ENCODE peak calls at places on chromosome 10, in five cellular contexts. O is A549, G is H1, I is GM12878, J is HepG2. A is an unnamed sample.
A peak's percentile ranks its signal among the peaks of the same experiment; 100 is the strongest.

GRCh38 chr10:43861966-43862751 is 213.5 kb upstream of the ZNF32 start:
- DNase-seq in O (no peak), G (peak; percentile 2), I (no peak), J (peak; percentile 31), A (no peak)

GRCh38 chr10:122588381-122588780 is 27.8 kb downstream of the DMBT1 start:
- DNase-seq in O (no peak), G (no peak), I (no peak), J (no peak), A (no peak)

GRCh38 chr10:63819753-63820347 is 298.6 kb downstream of the REEP3 start:
- DNase-seq in O (peak; percentile 28), G (peak; percentile 75), I (no peak), J (peak; percentile 33), A (peak; percentile 61)

GRCh38 chr10:80705899-80706298 is 168.2 kb downstream of the SH2D4B start:
- DNase-seq in O (no peak), G (no peak), I (no peak), J (no peak), A (no peak)

GRCh38 chr10:70115948-70116682 is 16.5 kb downstream of the AIFM2 start:
- DNase-seq in O (peak; percentile 64), G (peak; percentile 84), I (no peak), J (peak; percentile 59), A (peak; percentile 78)

GRCh38 chr10:19945275-19945674 is 129.0 kb downstream of the PLXDC2 start:
- DNase-seq in O (no peak), G (no peak), I (no peak), J (no peak), A (no peak)

GRCh38 chr10:116809528-116810500 is 39.5 kb upstream of the ENO4 start:
- DNase-seq in O (peak; percentile 44), G (peak; percentile 81), I (no peak), J (peak; percentile 12), A (peak; percentile 28)

GRCh38 chr10:104337527-104337984 is 709 bp downstream of the ITPRIP start:
- DNase-seq in O (peak; percentile 63), G (no peak), I (no peak), J (no peak), A (peak; percentile 31)

GRCh38 chr10:119539359-119539651 is 3.2 kb downstream of the RGS10 start:
- DNase-seq in O (no peak), G (no peak), I (no peak), J (no peak), A (no peak)

GRCh38 chr10:69633673-69634635 is 3.9 kb downstream of the FAM241B start:
- DNase-seq in O (no peak), G (peak; percentile 29), I (no peak), J (no peak), A (no peak)

GRCh38 chr10:35635576-35635975 is 6.5 kb downstream of the FZD8 start:
- DNase-seq in O (peak; percentile 43), G (peak; percentile 62), I (peak; percentile 20), J (peak; percentile 66), A (peak; percentile 74)

GRCh38 chr10:119602241-119603095 is 5.7 kb upstream of the TIAL1 start:
- DNase-seq in O (peak; percentile 21), G (peak; percentile 64), I (no peak), J (peak; percentile 31), A (peak; percentile 11)

GRCh38 chr10:9786576-9786975 is 1231.1 kb upstream of the CELF2 start:
- DNase-seq in O (no peak), G (no peak), I (no peak), J (no peak), A (no peak)

GRCh38 chr10:100131571-100131970 is 49.9 kb upstream of the CPN1 start:
- DNase-seq in O (no peak), G (no peak), I (no peak), J (no peak), A (no peak)

GRCh38 chr10:132557696-132558515 is 20.3 kb downstream of the INPP5A start:
- DNase-seq in O (no peak), G (no peak), I (no peak), J (no peak), A (no peak)

GRCh38 chr10:26438534-26439269 is 561 bp downstream of the APBB1IP start:
- DNase-seq in O (no peak), G (peak; percentile 63), I (no peak), J (no peak), A (no peak)

GRCh38 chr10:6297522-6297921 is 94.8 kb downstream of the PFKFB3 start:
- DNase-seq in O (no peak), G (no peak), I (no peak), J (no peak), A (no peak)

GRCh38 chr10:62047960-62048383 is 146.5 kb downstream of the ARID5B start:
- DNase-seq in O (no peak), G (no peak), I (no peak), J (peak; percentile 25), A (no peak)

GRCh38 chr10:44958897-44959242 is 732 bp upstream of the RASSF4 start:
- DNase-seq in O (no peak), G (no peak), I (no peak), J (no peak), A (no peak)

GRCh38 chr10:44956176-44956575 is 3.4 kb upstream of the RASSF4 start:
- DNase-seq in O (no peak), G (no peak), I (no peak), J (no peak), A (no peak)

GRCh38 chr10:44955408-44956070 is 4.1 kb upstream of the RASSF4 start:
- DNase-seq in O (no peak), G (peak; percentile 34), I (no peak), J (no peak), A (no peak)

GRCh38 chr10:44958196-44958896 is 1.3 kb upstream of the RASSF4 start:
- DNase-seq in O (no peak), G (peak; percentile 28), I (no peak), J (no peak), A (no peak)

DNA sequence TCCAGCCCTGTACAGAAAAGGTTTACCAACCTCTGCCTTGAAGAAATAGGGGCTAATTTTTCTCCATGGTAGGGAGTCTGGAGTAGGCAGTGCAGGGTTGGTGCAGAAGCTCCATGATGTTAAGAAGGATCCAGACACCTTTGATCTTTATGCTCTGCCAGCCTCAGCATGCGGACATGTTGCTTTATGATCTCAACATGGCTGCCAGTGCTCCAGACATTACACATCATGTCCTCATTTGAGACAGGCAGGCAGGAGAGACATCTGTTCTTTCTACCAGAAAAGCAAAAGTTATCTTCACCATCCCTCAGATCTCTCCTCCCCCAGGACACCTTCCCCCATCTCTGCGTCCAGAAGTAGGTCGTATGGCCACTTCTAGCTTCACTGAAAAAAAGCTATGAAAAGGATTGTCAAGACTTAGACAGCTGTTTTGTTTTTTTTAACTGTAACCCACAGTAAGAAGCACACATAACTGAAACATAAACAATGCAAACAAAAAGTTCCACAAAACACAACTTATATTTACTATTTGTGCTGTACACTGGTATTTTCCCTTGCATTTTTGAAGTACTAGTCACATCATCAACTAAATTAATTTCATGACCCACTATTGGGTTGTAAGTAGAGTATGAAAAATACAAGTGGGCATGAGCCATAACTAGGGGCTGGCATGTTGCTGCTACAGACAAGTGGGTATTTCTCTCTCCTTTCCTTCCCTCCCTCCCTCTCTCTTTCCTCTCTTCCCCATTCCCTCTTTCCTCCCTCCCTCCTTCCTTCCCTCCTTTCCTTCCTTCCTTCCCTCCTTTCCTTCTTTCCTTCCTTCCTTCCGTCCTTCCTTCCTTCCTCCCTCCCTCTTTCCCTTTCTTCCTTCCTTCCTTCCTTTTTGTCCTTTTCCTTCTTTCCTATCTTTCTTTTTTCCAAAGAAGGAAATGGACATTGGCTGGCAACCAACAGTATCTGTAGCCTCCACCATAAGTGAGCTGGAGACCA is 2.6 kb upstream of the RASSF4 start:
- DNase-seq in O (no peak), G (no peak), I (no peak), J (no peak), A (no peak)
- TF ChIP-seq KDM1A in O (no peak), G (no peak), I (no peak), J (no peak), A (no peak)

DNA sequence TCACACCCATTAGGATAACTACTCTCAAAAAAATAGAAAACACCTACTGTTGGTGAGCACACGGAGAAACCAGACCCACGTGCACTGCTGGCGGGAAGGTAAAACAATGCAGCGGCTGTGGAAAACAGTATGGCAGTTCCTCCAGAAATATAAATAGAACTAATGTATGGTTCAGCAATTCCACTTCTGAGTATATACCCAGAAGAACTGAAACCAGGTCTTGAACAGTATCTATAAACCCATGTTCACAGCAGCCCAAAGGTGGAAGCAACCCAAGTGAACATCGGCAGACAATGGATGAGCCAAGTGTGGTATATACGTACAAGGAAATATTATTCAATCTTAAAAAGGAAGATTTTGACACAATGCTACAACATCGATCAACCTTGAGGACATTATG is 164.7 kb downstream of the ZMYND11 start:
- DNase-seq in O (no peak), G (no peak), I (no peak), J (no peak), A (no peak)
- TF ChIP-seq KDM1A in O (no peak), G (no peak), I (no peak), J (no peak), A (no peak)

DNA sequence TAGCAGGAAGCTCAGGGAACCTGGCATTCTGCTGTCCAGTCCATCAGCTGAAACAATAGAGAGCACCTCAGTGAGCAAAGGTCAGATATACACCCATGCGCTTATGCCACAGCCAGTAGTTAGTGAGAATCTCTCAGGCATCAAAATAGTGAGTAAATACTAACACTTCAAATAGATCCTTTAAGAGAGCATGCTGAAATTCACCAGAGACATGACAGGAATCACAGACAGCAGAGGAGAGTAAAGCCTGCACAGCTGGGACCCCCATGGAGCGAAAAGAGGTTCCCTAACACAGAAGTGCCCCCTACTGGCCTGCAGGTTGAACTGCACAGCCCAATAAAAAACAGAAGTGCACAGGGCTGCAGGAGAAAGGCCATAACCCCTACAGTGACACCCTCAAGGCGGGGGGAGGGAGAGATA is 57.6 kb upstream of the ANTXRL start:
- DNase-seq in O (peak; percentile 64), G (peak; percentile 86), I (no peak), J (peak; percentile 46), A (peak; percentile 84)
- TF ChIP-seq KDM1A in O (no peak), G (no peak), I (no peak), J (no peak), A (no peak)

GRCh38 chr10:8721641-8722040 is 667.2 kb downstream of the GATA3 start:
- DNase-seq in O (no peak), G (no peak), I (no peak), J (no peak), A (no peak)
- TF ChIP-seq KDM1A in O (no peak), G (no peak), I (no peak), J (no peak), A (no peak)

GRCh38 chr10:127044191-127044590 is 139.0 kb downstream of the DOCK1 start:
- DNase-seq in O (no peak), G (no peak), I (no peak), J (no peak), A (no peak)

GRCh38 chr10:127039435-127039834 is 134.2 kb downstream of the DOCK1 start:
- DNase-seq in O (no peak), G (no peak), I (no peak), J (no peak), A (no peak)

GRCh38 chr10:127043312-127043711 is 138.1 kb downstream of the DOCK1 start:
- DNase-seq in O (no peak), G (no peak), I (no peak), J (no peak), A (no peak)

GRCh38 chr10:127040756-127041155 is 135.5 kb downstream of the DOCK1 start:
- DNase-seq in O (no peak), G (no peak), I (no peak), J (no peak), A (no peak)

GRCh38 chr10:127041561-127041960 is 136.3 kb downstream of the DOCK1 start:
- DNase-seq in O (no peak), G (no peak), I (no peak), J (no peak), A (no peak)
- TF ChIP-seq KDM1A in O (no peak), G (no peak), I (no peak), J (no peak), A (no peak)

A was measured in K562.